ENCODE peak calls at places on chromosomes 6 and 20, in ten cellular contexts. U, K, H, M, A, N, R, V, F and D are unnamed samples.

GRCh38 chr20:9068232-9068781 is 580 bp upstream of the PLCB4 start:
- DNase-seq in U (no peak), K (peak; percentile 26), H (peak; percentile 17), M (no peak), A (peak; percentile 73), N (no peak), R (no peak), V (peak; percentile 78), F (peak; percentile 43), D (no peak)

GRCh38 chr6:109383438-109383940 is 1.2 kb upstream of the CD164 start:
- DNase-seq in U (no peak), K (no peak), H (no peak), M (no peak), A (no peak), N (no peak), R (no peak), V (no peak), F (no peak), D (no peak)

GRCh38 chr6:14476793-14477531 is 359.4 kb downstream of the CD83 start:
- DNase-seq in U (no peak), K (peak; percentile 85), H (peak; percentile 96), M (peak; percentile 86), A (no peak), N (peak; percentile 89), R (peak; percentile 94), V (peak; percentile 72), F (no peak), D (no peak)

GRCh38 chr6:39388526-39389371 is 66.2 kb upstream of the KCNK16 start:
- DNase-seq in U (no peak), K (peak; percentile 23), H (peak; percentile 67), M (no peak), A (no peak), N (no peak), R (peak; percentile 2), V (no peak), F (no peak), D (no peak)

GRCh38 chr6:57024321-57024720 is 22.2 kb upstream of the KIAA1586 start:
- DNase-seq in U (no peak), K (no peak), H (no peak), M (no peak), A (no peak), N (no peak), R (no peak), V (no peak), F (no peak), D (no peak)

GRCh38 chr6:33049323-33049722 is 24.1 kb downstream of the HLA-DPA1 start:
- DNase-seq in U (no peak), K (no peak), H (no peak), M (no peak), A (no peak), N (no peak), R (peak; percentile 2), V (no peak), F (no peak), D (no peak)

GRCh38 chr20:36394340-36394965 is 88.3 kb downstream of the DLGAP4 start:
- DNase-seq in U (no peak), K (no peak), H (no peak), M (no peak), A (peak; percentile 79), N (no peak), R (peak; percentile 12), V (no peak), F (peak; percentile 55), D (peak; percentile 23)

GRCh38 chr6:119348308-119349040 is 1.1 kb downstream of the MAN1A1 start:
- DNase-seq in U (no peak), K (peak; percentile 31), H (peak; percentile 20), M (no peak), A (no peak), N (peak; percentile 50), R (no peak), V (peak; percentile 43), F (no peak), D (no peak)

GRCh38 chr20:61957961-61958715 is 107.5 kb downstream of the TAF4 start:
- DNase-seq in U (no peak), K (no peak), H (no peak), M (no peak), A (peak; percentile 56), N (no peak), R (no peak), V (no peak), F (peak; percentile 9), D (no peak)
- TF ChIP-seq CTCF in U (no peak), K (no peak), H (no peak), M (no peak), A (no peak), N (no peak), R (no peak), V (no peak), F (no peak), D (no peak)

GRCh38 chr6:26213334-26214075 is 126.3 kb downstream of the HFE start:
- DNase-seq in U (no peak), K (no peak), H (no peak), M (no peak), A (no peak), N (no peak), R (no peak), V (no peak), F (no peak), D (no peak)

GRCh38 chr6:26216886-26217713 is 129.9 kb downstream of the HFE start:
- DNase-seq in U (no peak), K (peak; percentile 83), H (peak; percentile 84), M (no peak), A (peak; percentile 77), N (peak; percentile 93), R (peak; percentile 79), V (peak; percentile 87), F (peak; percentile 81), D (peak; percentile 33)

GRCh38 chr6:26215200-26216014 is 128.2 kb downstream of the HFE start:
- DNase-seq in U (no peak), K (no peak), H (no peak), M (no peak), A (no peak), N (peak; percentile 28), R (no peak), V (no peak), F (no peak), D (peak; percentile 47)

GRCh38 chr6:26216015-26216885 is 129.0 kb downstream of the HFE start:
- DNase-seq in U (no peak), K (peak; percentile 58), H (peak; percentile 98), M (peak; percentile 99), A (peak; percentile 79), N (peak; percentile 99), R (peak; percentile 95), V (peak; percentile 56), F (peak; percentile 69), D (peak; percentile 100)

GRCh38 chr6:26214826-26215199 is 127.6 kb downstream of the HFE start:
- DNase-seq in U (no peak), K (no peak), H (no peak), M (no peak), A (no peak), N (no peak), R (no peak), V (no peak), F (no peak), D (no peak)
- H3K4me3 ChIP-seq in U (no peak overlapping the region), K (no peak overlapping the region), H (peak overlapping the region; percentile 72), M (peak overlapping the region; percentile 57), A (no peak overlapping the region), N (peak overlapping the region; percentile 60), R (peak overlapping the region; percentile 54), V (no peak overlapping the region), F (no peak overlapping the region), D (peak overlapping the region; percentile 50)

DNA sequence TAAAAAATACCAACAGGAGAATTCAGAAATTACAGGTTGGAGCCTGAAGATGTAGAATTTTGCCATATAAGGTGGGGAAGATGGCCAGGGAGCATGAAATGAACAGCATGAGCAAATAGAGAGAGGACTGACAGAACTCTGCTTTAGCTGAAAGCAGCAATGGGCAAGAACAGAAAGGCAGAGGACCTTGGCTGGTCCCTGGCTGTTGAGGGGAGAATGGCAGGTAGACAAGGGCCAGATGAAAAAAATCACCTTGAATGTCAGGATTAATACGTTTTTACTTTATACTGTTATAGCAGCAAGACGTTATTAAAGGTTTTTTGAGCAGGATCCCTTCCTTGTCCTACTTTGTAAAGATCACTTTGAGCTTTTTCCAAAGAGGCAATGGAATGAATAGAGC is 991 bp downstream of the PPIL1 start:
- DNase-seq in U (no peak), K (no peak), H (no peak), M (no peak), A (no peak), N (peak; percentile 9), R (no peak), V (no peak), F (no peak), D (peak; percentile 31)
- TF ChIP-seq CTCF in U (no peak), K (no peak), H (no peak), M (peak; percentile 50), A (peak; percentile 34), N (peak; percentile 42), R (no peak), V (no peak), F (no peak), D (peak; percentile 44)

GRCh38 chr6:1394591-1395463 is 5.5 kb downstream of the FOXF2 start:
- DNase-seq in U (no peak), K (no peak), H (no peak), M (no peak), A (no peak), N (no peak), R (no peak), V (no peak), F (no peak), D (no peak)

GRCh38 chr6:1391692-1392309 is 2.4 kb downstream of the FOXF2 start:
- DNase-seq in U (no peak), K (no peak), H (no peak), M (no peak), A (no peak), N (peak; percentile 47), R (no peak), V (no peak), F (no peak), D (no peak)

GRCh38 chr6:1393641-1394283 is 4.4 kb downstream of the FOXF2 start:
- DNase-seq in U (no peak), K (no peak), H (no peak), M (no peak), A (no peak), N (no peak), R (no peak), V (no peak), F (no peak), D (no peak)

GRCh38 chr6:1390805-1391511 is 1.6 kb downstream of the FOXF2 start:
- DNase-seq in U (no peak), K (no peak), H (no peak), M (no peak), A (no peak), N (peak; percentile 68), R (peak; percentile 49), V (no peak), F (no peak), D (no peak)

DNA sequence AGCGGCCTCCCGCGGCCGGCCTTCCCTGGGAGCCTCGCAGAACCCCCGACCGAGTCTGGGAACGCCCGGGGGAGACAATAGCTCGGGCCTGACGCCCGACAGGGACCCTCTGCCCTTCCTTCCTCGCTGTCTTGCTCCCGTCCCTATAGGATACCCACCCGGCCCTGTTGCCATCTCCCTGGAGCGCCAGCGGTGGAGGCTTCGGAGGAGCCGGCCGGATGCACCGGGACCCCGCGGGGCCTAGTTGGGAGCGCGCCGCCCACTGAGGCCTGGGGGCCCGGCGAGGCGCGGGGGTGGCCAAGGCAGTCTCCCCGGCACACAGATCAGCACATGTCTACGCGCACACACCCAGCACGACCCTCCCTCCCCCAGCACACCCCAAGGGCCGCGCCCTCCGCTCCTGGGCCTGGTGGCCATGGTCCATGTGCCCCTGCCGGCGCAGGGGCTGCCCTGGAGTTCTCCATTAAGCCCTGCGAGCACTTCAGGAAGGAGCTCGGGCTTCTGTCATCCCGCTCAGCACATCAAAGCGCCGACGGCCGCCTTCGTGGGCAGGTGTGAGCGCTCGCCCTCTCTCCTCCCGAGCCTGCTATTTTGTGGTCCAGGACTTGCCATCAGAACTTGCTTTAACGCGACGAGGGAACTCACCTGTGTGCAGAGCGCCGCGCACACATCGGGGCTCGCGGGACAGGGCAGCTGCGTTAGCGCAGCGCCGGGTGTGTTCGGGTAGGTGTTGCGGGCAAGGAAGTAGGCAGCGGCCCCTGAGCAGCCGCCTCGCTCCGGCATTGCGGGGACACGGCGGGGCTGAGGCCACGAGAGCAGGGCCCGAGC is 3.7 kb downstream of the FOXF2 start:
- DNase-seq in U (no peak), K (no peak), H (no peak), M (no peak), A (no peak), N (no peak), R (no peak), V (no peak), F (no peak), D (no peak)
- H3K4me3 ChIP-seq in U (no peak overlapping the region), K (no peak overlapping the region), H (peak overlapping the region; percentile 37), M (peak overlapping the region; percentile 23), A (no peak overlapping the region), N (peak overlapping the region; percentile 71), R (no peak overlapping the region), V (no peak overlapping the region), F (peak overlapping the region; percentile 56), D (no peak overlapping the region)